ENCODE peak calls at places on chromosomes 4 and X, in five cellular contexts. P is naive thymus-derived CD4-positive, alpha-beta T cell; B is pancreas; O is PC-3; Y is SJSA1. M is an unnamed sample.

GRCh38 chr4:472881-473574 is 25.9 kb downstream of the ZNF721 start:
- DNase-seq in P (peak), B (no peak), O (no peak), Y (no peak), M (no peak)

GRCh38 chr4:88937081-88937480 is 119.9 kb downstream of the FAM13A start:
- DNase-seq in P (no peak), B (no peak), O (peak), Y (no peak), M (no peak)

GRCh38 chrX:15815779-15816452 is 25.6 kb downstream of the ZRSR2 start:
- DNase-seq in P (no peak), B (no peak), O (peak), Y (peak), M (no peak)

GRCh38 chr4:37675587-37676290 is 10.4 kb downstream of the RELL1 start:
- DNase-seq in P (no peak), B (no peak), O (no peak), Y (no peak), M (no peak)

GRCh38 chrX:42704454-42704853 is 73.5 kb downstream of the PPP1R2C start:
- DNase-seq in P (no peak), B (no peak), O (no peak), Y (no peak), M (no peak)

GRCh38 chrX:9700555-9700954 is 65.1 kb downstream of the GPR143 start:
- DNase-seq in P (no peak), B (no peak), O (no peak), Y (no peak), M (no peak)

GRCh38 chrX:134741801-134742200 is 83.5 kb upstream of the PLAC1 start:
- DNase-seq in P (no peak), B (no peak), O (no peak), Y (no peak), M (no peak)

GRCh38 chrX:19705196-19705769 is 182.1 kb downstream of the SH3KBP1 start:
- DNase-seq in P (no peak), B (no peak), O (no peak), Y (peak), M (no peak)

GRCh38 chr4:186881521-186882220 is 158.0 kb upstream of the FAT1 start:
- DNase-seq in P (no peak), B (no peak), O (peak), Y (peak), M (peak)

GRCh38 chrX:123330229-123330942 is 146.3 kb downstream of the GRIA3 start:
- DNase-seq in P (no peak), B (no peak), O (peak), Y (no peak), M (no peak)

GRCh38 chrX:9538544-9539045 is 73.7 kb downstream of the TBL1X start:
- DNase-seq in P (no peak), B (peak), O (no peak), Y (no peak), M (no peak)

GRCh38 chr4:158801677-158802076 is 32.9 kb downstream of the FNIP2 start:
- DNase-seq in P (no peak), B (no peak), O (no peak), Y (no peak), M (no peak)

GRCh38 chr4:72302981-72303704 is 265.9 kb downstream of the ADAMTS3 start:
- DNase-seq in P (peak), B (no peak), O (peak), Y (peak), M (no peak)

GRCh38 chrX:13693341-13693871 is 4.5 kb downstream of the RAB9A start:
- DNase-seq in P (no peak), B (no peak), O (no peak), Y (no peak), M (no peak)

GRCh38 chrX:33336783-33337182 is 125.4 kb upstream of the DMD start:
- DNase-seq in P (no peak), B (no peak), O (peak), Y (peak), M (no peak)

GRCh38 chrX:45769919-45770582 is 569.4 kb upstream of the DIPK2B start:
- DNase-seq in P (peak), B (peak), O (peak), Y (peak), M (no peak)

GRCh38 chrX:147522986-147523385 is 388.7 kb upstream of the FMR1 start:
- DNase-seq in P (no peak), B (no peak), O (no peak), Y (no peak), M (no peak)

GRCh38 chrX:789096-789495 is 158.5 kb downstream of the SHOX start:
- DNase-seq in P (no peak), B (no peak), O (no peak), Y (no peak), M (no peak)

GRCh38 chr4:171891038-171891437 is 77.8 kb downstream of the GALNTL6 start:
- DNase-seq in P (no peak), B (no peak), O (no peak), Y (no peak), M (no peak)

GRCh38 chr4:11223261-11223660 is 205.4 kb downstream of the HS3ST1 start:
- DNase-seq in P (no peak), B (no peak), O (no peak), Y (no peak), M (no peak)

GRCh38 chr4:140130677-140131076 is 23.3 kb downstream of the MAML3 start:
- DNase-seq in P (no peak), B (no peak), O (peak), Y (no peak), M (peak)

GRCh38 chrX:56766554-56767412 is 37.7 kb downstream of the NBDY start:
- DNase-seq in P (no peak), B (no peak), O (no peak), Y (no peak), M (no peak)

GRCh38 chrX:77597090-77597489 is 149.9 kb downstream of the FGF16 start:
- DNase-seq in P (no peak), B (no peak), O (peak), Y (peak), M (no peak)

GRCh38 chrX:22541926-22542325 is 269.2 kb downstream of the CBLL2 start:
- DNase-seq in P (no peak), B (no peak), O (peak), Y (no peak), M (no peak)

GRCh38 chr4:139229534-139230039 is 50.4 kb downstream of the MGARP start:
- DNase-seq in P (peak), B (no peak), O (peak), Y (peak), M (no peak)

GRCh38 chr4:66639361-66639760 is 905.9 kb downstream of the CENPC start:
- DNase-seq in P (no peak), B (no peak), O (peak), Y (no peak), M (no peak)

GRCh38 chrX:45747905-45748304 is 547.2 kb upstream of the DIPK2B start:
- DNase-seq in P (no peak), B (no peak), O (peak), Y (no peak), M (no peak)

GRCh38 chr4:150244600-150244999 is 166.4 kb downstream of the DCLK2 start:
- DNase-seq in P (no peak), B (no peak), O (peak), Y (peak), M (no peak)

GRCh38 chr4:147723316-147723715 is 8.6 kb upstream of the ARHGAP10 start:
- DNase-seq in P (no peak), B (no peak), O (no peak), Y (no peak), M (no peak)

GRCh38 chrX:71169586-71169985 is 24.9 kb downstream of the NLGN3 start:
- DNase-seq in P (no peak), B (no peak), O (no peak), Y (no peak), M (no peak)

GRCh38 chr4:19026281-19026680 is 1004.7 kb upstream of the LCORL start:
- DNase-seq in P (no peak), B (peak), O (no peak), Y (no peak), M (no peak)

GRCh38 chrX:101303790-101304189 is 12.7 kb upstream of the TAF7L start:
- DNase-seq in P (no peak), B (no peak), O (no peak), Y (no peak), M (no peak)

GRCh38 chr4:25397305-25397704 is 20.2 kb downstream of the ANAPC4 start:
- DNase-seq in P (no peak), B (no peak), O (no peak), Y (no peak), M (no peak)

GRCh38 chr4:120080533-120080932 is 13.9 kb upstream of the MAD2L1 start:
- DNase-seq in P (no peak), B (no peak), O (peak), Y (no peak), M (no peak)

DNA sequence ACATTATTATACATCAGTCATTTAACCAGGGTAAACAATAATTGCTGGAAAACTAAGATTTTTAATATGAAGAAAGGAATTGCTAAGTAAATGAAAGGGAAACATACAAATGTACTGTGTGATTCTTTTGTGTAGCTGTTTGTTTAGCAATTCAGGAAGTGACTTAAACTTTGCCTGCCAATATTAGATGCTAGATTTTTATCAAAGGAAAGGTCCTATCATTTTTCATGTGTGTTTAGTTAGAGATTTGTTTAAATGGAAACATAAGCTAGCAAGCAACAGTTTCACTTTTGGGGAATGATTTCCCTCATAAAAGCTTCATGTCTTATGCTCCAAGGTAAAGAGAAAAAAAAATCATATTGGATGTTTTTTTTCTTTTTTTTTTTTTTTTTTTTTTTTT is 95.1 kb upstream of the LIMCH1 start:
- DNase-seq in P (no peak), B (no peak), O (peak), Y (no peak), M (no peak)
- H3K27ac ChIP-seq in P (no peak), B (peak), O (peak), Y (no peak), M (no peak)

DNA sequence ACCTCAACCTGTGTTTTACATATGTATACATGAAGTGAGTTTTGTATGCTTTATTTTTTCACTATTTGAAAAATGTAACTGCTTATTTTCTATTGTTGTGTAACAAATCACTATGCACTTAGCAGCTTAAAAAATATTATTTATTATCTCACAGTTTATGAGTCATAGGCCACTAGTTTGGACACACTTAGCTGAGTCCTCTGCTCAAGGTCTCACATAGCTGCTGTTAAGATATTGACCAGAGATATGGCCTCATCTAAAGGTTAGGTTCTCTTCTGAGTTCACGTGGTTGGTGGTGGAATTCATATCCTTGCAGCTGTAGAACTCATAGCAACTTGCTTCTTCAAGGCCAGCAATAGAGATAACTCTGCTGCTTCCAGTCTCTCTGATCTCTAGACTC is 534.4 kb downstream of the SPRY1 start:
- DNase-seq in P (no peak), B (no peak), O (no peak), Y (no peak), M (no peak)
- H3K27ac ChIP-seq in P (no peak), B (no peak), O (no peak), Y (no peak), M (no peak)

GRCh38 chrX:69428216-69428615 is 75.9 kb upstream of the NALF2 start:
- DNase-seq in P (no peak), B (no peak), O (no peak), Y (no peak), M (no peak)
- H3K27ac ChIP-seq in P (no peak), B (no peak), O (no peak), Y (no peak), M (no peak)

GRCh38 chr4:41567186-41567585 is 29.2 kb downstream of the LIMCH1 start:
- DNase-seq in P (no peak), B (no peak), O (no peak), Y (no peak), M (no peak)

GRCh38 chr4:41572414-41572986 is 34.5 kb downstream of the LIMCH1 start:
- DNase-seq in P (no peak), B (no peak), O (no peak), Y (no peak), M (no peak)

GRCh38 chr4:41573458-41574129 is 35.6 kb downstream of the LIMCH1 start:
- DNase-seq in P (no peak), B (no peak), O (peak), Y (peak), M (no peak)

GRCh38 chr4:41571422-41571821 is 33.5 kb downstream of the LIMCH1 start:
- DNase-seq in P (no peak), B (no peak), O (no peak), Y (no peak), M (no peak)

DNA sequence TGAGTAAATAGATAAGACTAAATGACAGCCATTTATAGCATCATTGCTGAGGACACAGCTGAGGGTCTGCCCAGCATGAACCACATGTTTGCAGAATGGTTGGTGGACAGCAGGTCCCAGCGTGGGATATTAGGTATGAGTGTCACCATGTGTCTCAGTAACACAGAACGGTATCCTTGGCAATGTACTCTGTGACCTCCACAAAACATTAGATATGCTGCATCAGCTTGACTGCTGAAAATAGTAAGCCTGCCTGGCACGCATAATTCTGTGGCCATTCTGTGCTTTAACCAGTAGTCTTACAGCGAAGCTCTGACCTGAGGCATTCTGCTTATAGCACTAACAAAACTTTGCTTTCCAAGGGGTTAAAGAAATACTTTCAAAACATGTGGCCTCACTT is 32.0 kb downstream of the LIMCH1 start:
- DNase-seq in P (no peak), B (no peak), O (no peak), Y (no peak), M (no peak)
- H3K27ac ChIP-seq in P (no peak), B (no peak), O (no peak), Y (no peak), M (no peak)

DNA sequence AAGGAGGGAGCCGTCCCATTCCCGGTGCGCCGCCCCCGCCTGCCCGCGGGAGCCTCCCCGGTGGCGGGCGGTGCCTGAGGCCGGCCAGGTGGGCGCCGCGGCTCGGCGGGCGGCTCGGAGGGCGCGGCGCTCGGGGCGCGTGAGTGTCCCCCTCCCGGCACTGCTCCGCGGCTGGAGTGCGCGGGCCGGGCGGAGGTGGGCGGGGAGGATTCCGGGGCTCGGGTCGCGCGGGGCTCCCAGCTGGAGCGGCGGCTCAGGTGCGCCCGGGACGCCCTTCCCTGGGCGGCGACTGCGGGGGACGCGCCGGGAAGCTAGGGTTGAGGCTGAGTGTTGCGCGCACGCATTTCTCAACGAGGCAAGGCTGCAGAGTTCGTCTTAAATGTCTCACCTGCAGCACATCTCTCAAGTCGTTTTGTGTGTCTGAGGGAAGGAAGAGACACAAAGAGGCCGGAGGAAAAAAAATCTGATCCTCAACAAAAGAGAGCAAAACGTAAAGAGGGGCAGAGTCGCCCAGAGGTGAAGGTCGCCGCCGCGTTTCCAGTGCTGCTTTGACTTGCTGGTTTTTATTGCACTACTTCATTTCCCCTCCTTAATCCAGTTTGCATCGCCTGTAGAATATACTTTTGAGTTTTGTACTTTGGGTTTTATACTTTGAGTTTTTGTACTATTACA is 106.7 kb upstream of the STOX2 start:
- DNase-seq in P (no peak), B (no peak), O (no peak), Y (no peak), M (no peak)
- H3K27ac ChIP-seq in P (no peak), B (peak), O (no peak), Y (no peak), M (peak)

GRCh38 chr4:168835880-168836454 is 174.1 kb downstream of the CBR4 start:
- DNase-seq in P (no peak), B (no peak), O (no peak), Y (no peak), M (no peak)

GRCh38 chr4:168831585-168831918 is 178.5 kb downstream of the CBR4 start:
- DNase-seq in P (no peak), B (no peak), O (no peak), Y (no peak), M (no peak)

GRCh38 chr4:168830777-168831512 is 179.1 kb downstream of the CBR4 start:
- DNase-seq in P (no peak), B (no peak), O (peak), Y (peak), M (no peak)

GRCh38 chr4:168831919-168832745 is 177.9 kb downstream of the CBR4 start:
- DNase-seq in P (peak), B (peak), O (peak), Y (peak), M (no peak)

DNA sequence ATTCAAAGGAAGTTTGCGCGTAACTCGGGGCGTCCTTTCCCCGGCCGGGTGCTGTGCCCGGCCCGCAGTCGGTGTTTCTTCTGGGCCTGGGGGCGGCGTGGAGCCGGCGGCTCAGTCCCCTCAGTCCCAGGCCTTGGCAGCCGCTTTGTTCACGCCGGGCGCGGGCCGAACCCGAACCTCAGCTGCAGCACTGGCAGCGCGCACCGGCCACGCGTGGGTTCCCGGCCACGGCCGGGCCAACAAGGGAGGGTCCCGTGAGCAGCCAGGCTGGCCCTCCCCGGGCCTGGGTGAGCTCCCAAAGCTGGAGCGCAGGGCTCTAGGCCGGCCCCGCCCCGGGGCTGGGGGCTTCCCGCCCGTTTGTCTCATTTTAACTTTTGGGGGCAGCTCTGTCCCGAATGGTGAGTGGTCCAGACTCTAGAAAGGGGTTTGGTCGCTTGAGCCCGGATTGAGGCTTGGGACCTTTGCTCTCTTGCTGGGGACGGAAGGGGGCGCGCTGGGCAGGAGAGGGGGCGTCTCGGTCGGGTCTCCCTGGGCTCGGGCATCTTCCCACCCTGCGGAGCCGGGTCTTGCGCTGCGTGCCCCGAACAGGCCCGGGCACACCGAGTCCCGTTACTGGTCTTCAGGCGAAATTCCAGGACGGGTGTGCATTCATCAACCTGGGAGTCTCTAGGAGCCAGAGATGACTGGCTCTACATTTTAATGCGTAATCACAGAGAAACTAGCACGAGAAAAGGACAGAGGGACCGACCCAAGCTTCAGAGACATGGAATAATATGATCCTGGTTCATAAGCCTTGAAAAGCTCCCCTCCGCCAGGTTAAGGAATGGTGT is 177.1 kb downstream of the CBR4 start:
- DNase-seq in P (no peak), B (peak), O (no peak), Y (peak), M (no peak)
- H3K27ac ChIP-seq in P (no peak), B (peak), O (no peak), Y (peak), M (peak)

DNA sequence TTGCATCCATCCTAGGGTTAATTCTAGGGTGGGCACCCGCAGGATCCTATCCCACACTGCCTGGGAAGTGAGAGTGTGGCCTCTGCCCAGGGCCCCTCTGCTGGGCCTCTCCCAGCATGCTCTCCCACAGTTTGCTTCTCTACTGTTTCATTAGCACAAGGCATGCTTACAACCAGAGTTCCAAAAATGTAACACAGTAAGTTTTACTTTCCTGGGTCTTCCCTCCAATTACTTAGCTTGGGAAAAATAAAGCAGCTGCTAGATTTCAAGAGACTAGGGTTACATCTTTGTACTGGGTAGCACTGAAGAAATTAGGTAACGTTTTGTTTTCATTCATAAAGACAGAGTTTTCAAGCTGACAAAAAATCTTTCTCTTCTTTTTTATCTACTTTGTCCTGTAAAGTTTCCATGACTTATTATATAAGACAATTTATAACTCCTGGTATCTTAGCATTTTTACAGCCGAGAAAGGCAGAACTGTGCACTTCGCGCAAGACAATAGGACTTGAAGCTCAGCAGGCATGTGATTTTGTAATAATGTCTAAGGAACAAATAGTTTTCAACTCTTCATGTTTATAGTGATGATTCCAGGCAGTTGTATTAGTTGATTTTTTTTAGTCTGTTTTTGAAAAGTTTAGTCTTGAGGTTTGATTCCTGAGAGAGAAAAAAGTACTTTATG is 131.2 kb upstream of the PCDH18 start:
- DNase-seq in P (no peak), B (no peak), O (no peak), Y (no peak), M (no peak)
- H3K27ac ChIP-seq in P (no peak), B (no peak), O (peak), Y (peak), M (no peak)

GRCh38 chrX:154136627-154137161 is 7.3 kb upstream of the OPN1LW start:
- DNase-seq in P (peak), B (peak), O (peak), Y (peak), M (no peak)
- H3K27ac ChIP-seq in P (peak), B (no peak), O (no peak), Y (no peak), M (no peak)

M was measured in epithelial cell of prostate.